ENCODE peak calls at places on chromosomes 5 and 9, in six cellular contexts. I is upper lobe of right lung, W is hepatocyte, Z is natural killer cell, O is cardiac fibroblast, K is choroid plexus epithelial cell. E is an unnamed sample.

GRCh38 chr5:17305964-17306725 is 88.7 kb downstream of the BASP1 start:
- DNase-seq in W (peak; percentile 75), I (peak; percentile 72), O (peak; percentile 89), K (peak; percentile 90), Z (no peak), E (no peak)

GRCh38 chr5:67163231-67163756 is 33.3 kb downstream of the CD180 start:
- DNase-seq in K (no peak), Z (no peak), W (no peak), O (no peak), I (no peak), E (no peak)

GRCh38 chr9:128987800-128988199 is 40.3 kb downstream of the NUP188 start:
- DNase-seq in I (no peak), Z (no peak), W (no peak), O (peak; percentile 85), K (peak; percentile 74), E (no peak)

GRCh38 chr9:126549246-126550006 is 64.3 kb upstream of the LMX1B start:
- DNase-seq in I (peak; percentile 51), Z (no peak), O (no peak), W (peak; percentile 3), K (no peak), E (no peak)

GRCh38 chr9:81559741-81560140 is 129.6 kb downstream of the TLE1 start:
- DNase-seq in O (peak; percentile 90), K (peak; percentile 98), W (peak; percentile 46), I (no peak), Z (no peak), E (no peak)

GRCh38 chr5:171710451-171711024 is 75.1 kb upstream of the SMIM23 start:
- DNase-seq in W (no peak), O (no peak), I (no peak), Z (no peak), K (no peak), E (no peak)

GRCh38 chr9:110464321-110464720 is 115.2 kb downstream of the SVEP1 start:
- DNase-seq in W (no peak), Z (no peak), O (no peak), I (no peak), K (no peak), E (no peak)

GRCh38 chr5:124869481-124870033 is 123.1 kb upstream of the ZNF608 start:
- DNase-seq in I (no peak), W (no peak), K (no peak), O (no peak), Z (no peak), E (no peak)

GRCh38 chr9:89633920-89634319 is 29.1 kb downstream of the GADD45G start:
- DNase-seq in I (no peak), W (no peak), O (no peak), Z (no peak), K (no peak), E (no peak)

GRCh38 chr9:86687788-86688187 is 259.5 kb downstream of the GAS1 start:
- DNase-seq in K (peak; percentile 73), W (no peak), Z (no peak), I (no peak), O (no peak), E (no peak)

GRCh38 chr5:43141211-43141610 is 20.5 kb downstream of the ZNF131 start:
- DNase-seq in I (no peak), Z (no peak), W (no peak), O (peak; percentile 22), K (peak; percentile 23), E (no peak)

GRCh38 chr9:126671381-126671831 is 57.7 kb downstream of the LMX1B start:
- DNase-seq in W (no peak), O (no peak), K (peak; percentile 7), Z (no peak), I (no peak), E (no peak)

GRCh38 chr9:130284249-130284625 is 18.7 kb downstream of the HMCN2 start:
- DNase-seq in O (no peak), W (no peak), K (no peak), I (peak; percentile 53), Z (no peak), E (no peak)

GRCh38 chr5:64331597-64332277 is 166.1 kb downstream of the RNF180 start:
- DNase-seq in W (no peak), K (no peak), Z (no peak), I (peak; percentile 79), O (no peak), E (no peak)

GRCh38 chr5:159515909-159516415 is 185.7 kb upstream of the IL12B start:
- DNase-seq in W (peak; percentile 69), K (peak; percentile 73), O (peak; percentile 65), Z (peak; percentile 52), I (peak; percentile 81), E (peak; percentile 58)

GRCh38 chr5:54093081-54093492 is 217.3 kb downstream of the ARL15 start:
- DNase-seq in O (no peak), W (no peak), K (no peak), Z (no peak), I (no peak), E (no peak)

GRCh38 chr5:73183000-73183399 is 10.0 kb downstream of the TMEM174 start:
- DNase-seq in I (no peak), W (no peak), O (no peak), Z (no peak), K (no peak), E (no peak)

GRCh38 chr9:78213696-78214095 is 22.2 kb upstream of the CEP78 start:
- DNase-seq in K (peak; percentile 77), W (peak; percentile 47), O (peak; percentile 42), Z (no peak), I (no peak), E (no peak)

GRCh38 chr9:8365029-8365428 is 565.5 kb upstream of the DMAC1 start:
- DNase-seq in I (no peak), Z (no peak), W (peak; percentile 47), O (peak; percentile 86), K (peak; percentile 86), E (no peak)

GRCh38 chr9:114487607-114488300 is 17.5 kb downstream of the WHRN start:
- DNase-seq in K (peak; percentile 77), Z (peak; percentile 38), W (peak; percentile 86), I (no peak), O (peak; percentile 77), E (no peak)

GRCh38 chr9:34428325-34428958 is 29.9 kb downstream of the FAM219A start:
- DNase-seq in K (peak; percentile 75), O (no peak), I (no peak), Z (no peak), W (no peak), E (no peak)

GRCh38 chr9:130042406-130042930 is 521 bp downstream of the FNBP1 start:
- DNase-seq in O (no peak), K (no peak), I (peak; percentile 76), W (peak; percentile 52), Z (peak; percentile 42), E (peak; percentile 50)

GRCh38 chr5:176810687-176811501 is 535 bp downstream of the UNC5A start:
- DNase-seq in O (peak; percentile 40), I (no peak), W (no peak), K (peak; percentile 18), Z (no peak), E (no peak)

GRCh38 chr5:147892696-147893296 is 13.5 kb downstream of the C5orf46 start:
- DNase-seq in O (peak; percentile 59), I (no peak), W (no peak), K (no peak), Z (no peak), E (no peak)

GRCh38 chr9:127340721-127341120 is 56.2 kb upstream of the SLC2A8 start:
- DNase-seq in O (peak; percentile 15), I (no peak), Z (no peak), W (no peak), K (no peak), E (no peak)

GRCh38 chr5:92283521-92283920 is 900.4 kb upstream of the ARRDC3 start:
- DNase-seq in Z (no peak), I (no peak), W (no peak), K (no peak), O (no peak), E (no peak)

DNA sequence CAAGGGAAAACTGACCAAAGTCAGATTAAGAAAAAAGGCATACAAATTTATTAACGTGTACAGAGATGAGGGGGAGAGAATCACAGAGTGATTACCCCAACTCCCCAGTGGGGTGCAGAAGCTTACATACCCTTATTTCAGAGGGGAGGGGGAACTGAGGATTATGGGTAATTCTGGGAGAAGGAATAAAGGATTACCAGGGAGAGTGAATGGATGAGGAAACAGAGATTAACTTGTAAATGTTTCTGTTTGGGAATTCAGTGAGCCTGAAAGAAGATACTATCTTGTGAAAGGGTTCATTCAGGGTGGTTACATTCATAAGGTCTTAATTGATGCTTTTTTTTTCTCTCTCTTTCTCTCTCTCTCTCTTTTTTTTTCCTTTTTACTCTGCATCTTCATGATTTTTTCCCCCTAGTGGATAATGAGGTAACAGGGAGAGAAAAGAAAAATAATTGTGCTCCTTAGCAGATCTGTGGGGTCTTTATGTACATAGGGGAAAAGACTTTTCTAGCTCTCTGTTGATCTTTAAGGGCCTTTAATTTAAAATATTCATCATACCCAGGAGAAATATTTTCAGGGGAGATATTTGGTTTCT is 49.4 kb downstream of the TARS1 start:
- DNase-seq in Z (no peak), K (no peak), W (no peak), O (no peak), I (no peak), E (no peak)
- TF ChIP-seq CTCF in Z (no peak), K (peak; percentile 33), W (no peak), O (no peak), I (no peak), E (no peak)

DNA sequence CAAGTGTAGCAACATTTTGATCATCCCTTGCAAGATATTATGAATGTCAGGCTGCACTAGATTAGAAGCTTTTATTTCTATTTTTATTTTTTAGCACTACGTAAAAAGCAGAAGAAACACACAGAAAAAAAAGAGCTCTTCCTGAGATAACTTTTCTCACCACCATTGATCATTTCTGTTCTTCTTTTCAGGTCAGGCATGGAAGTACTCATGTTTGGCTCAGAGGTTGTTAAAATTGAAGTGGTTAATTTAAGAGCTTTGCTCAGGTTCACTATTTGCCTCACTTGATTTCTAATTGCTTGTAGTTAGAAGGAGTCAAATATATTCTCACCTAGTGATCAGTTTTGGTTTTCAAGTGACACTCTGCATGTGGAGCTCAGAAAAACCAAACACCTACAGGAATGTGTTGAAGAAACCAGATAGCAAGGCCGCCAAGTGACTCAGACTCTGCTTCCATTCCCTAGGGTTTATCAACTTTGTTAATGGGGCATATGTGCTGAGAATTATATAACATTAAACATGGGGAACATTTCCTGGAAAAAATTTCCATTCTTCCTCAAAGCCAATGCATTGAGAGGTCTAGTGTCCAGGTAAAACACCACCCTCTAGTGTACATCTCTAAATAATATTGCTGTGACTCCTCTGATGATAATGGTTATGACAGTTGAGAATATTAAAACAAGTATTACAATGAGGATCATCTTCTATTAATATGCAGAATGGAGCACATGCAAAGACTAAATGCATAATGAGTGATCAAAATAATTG is 679.7 kb downstream of the CETN3 start:
- DNase-seq in I (no peak), O (peak; percentile 38), W (peak; percentile 15), K (peak; percentile 40), Z (no peak), E (no peak)
- TF ChIP-seq CTCF in I (no peak), O (no peak), W (peak; percentile 45), K (peak; percentile 46), Z (no peak), E (no peak)

GRCh38 chr5:168047043-168047668 is 244.3 kb upstream of the WWC1 start:
- DNase-seq in Z (no peak), W (peak; percentile 70), K (peak; percentile 36), O (peak; percentile 53), I (no peak), E (no peak)
- TF ChIP-seq CTCF in Z (no peak), W (peak; percentile 63), K (peak; percentile 29), O (peak; percentile 29), I (peak; percentile 33), E (no peak)

DNA sequence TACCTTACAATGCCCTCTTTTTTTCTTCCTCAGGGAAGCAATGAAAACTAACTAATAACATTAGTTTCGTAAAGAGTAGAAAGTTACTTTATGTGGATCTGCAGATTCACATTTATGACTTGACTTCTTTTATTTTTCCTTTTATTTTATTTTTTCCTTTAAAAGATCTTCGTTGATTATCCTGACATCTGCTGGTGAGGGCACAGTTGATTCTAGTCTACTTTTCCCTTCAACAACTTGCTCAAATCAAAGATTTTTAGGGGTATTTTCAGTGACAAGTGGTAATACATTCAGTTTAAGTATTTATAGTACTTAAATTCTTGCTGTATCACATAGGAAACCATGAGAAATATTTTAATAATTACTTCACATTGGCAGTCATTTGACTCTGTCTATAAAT is 4.9 kb downstream of the EDIL3 start:
- DNase-seq in Z (no peak), O (peak; percentile 50), K (peak; percentile 76), I (no peak), W (no peak), E (no peak)
- TF ChIP-seq CTCF in Z (no peak), O (peak; percentile 27), K (peak; percentile 58), I (no peak), W (peak; percentile 47), E (no peak)

E was measured in activated B cell treated with CpG ODN at 0.5 μM for 24 hours.